ENCODE peak calls at places on chromosomes 3 and 15, in ten cellular contexts. J is H54; X is stimulated activated CD8-positive, alpha-beta memory T cell treated with anti-CD3 and anti-CD28 coated beads, Interleukin-7, amount 100 ng/mL, for 48 hours; C is left ventricle myocardium superior; D is frontal cortex; S is aorta; W is hepatic stellate cell; R is EH; P is heart left ventricle; E is NCI-H774. T is an unnamed sample.

GRCh38 chr3:186540444-186541226 is 3.5 kb downstream of the CRYGS start:
- DNase-seq in E (peak), C (no peak), D (peak), J (peak), X (peak), P (peak), W (peak), R (peak), S (peak), T (peak)

GRCh38 chr15:97875513-97876285 is 84.8 kb upstream of the ARRDC4 start:
- DNase-seq in P (peak), W (no peak), J (no peak), S (no peak), E (peak), R (no peak), D (no peak), C (peak), X (no peak), T (no peak)

GRCh38 chr3:52820741-52821140 is 9.7 kb downstream of the ITIH4 start:
- DNase-seq in X (no peak), R (peak), D (no peak), S (no peak), J (no peak), P (no peak), E (no peak), W (peak), C (no peak), T (no peak)

GRCh38 chr3:54861248-54862067 is 66.4 kb downstream of the LRTM1 start:
- DNase-seq in W (peak), S (no peak), X (no peak), D (no peak), E (no peak), R (peak), C (no peak), J (no peak), P (no peak), T (no peak)

GRCh38 chr15:76338555-76339301 is 2.2 kb downstream of the ISL2 start:
- DNase-seq in W (no peak), P (no peak), S (no peak), X (no peak), D (no peak), C (no peak), J (no peak), E (no peak), R (peak), T (no peak)

GRCh38 chr3:134956844-134957243 is 161.8 kb downstream of the EPHB1 start:
- DNase-seq in E (no peak), R (no peak), X (no peak), C (no peak), S (no peak), P (no peak), W (no peak), D (no peak), J (no peak), T (no peak)

GRCh38 chr3:45704544-45704943 is 15.3 kb downstream of the SACM1L start:
- DNase-seq in W (no peak), C (no peak), J (no peak), D (no peak), E (no peak), R (no peak), P (no peak), S (no peak), X (no peak), T (no peak)

GRCh38 chr15:40594429-40594836 is 384 bp downstream of the KNL1 start:
- DNase-seq in R (peak), J (peak), W (peak), S (peak), X (no peak), P (peak), E (peak), D (peak), C (peak), T (no peak)